ENCODE peak calls at places on chromosomes 7 and 10, in six cellular contexts. N is IMR-90, S is neuronal stem cell, L is H9, K is H1, P is mesenchymal stem cell. T is an unnamed sample.

GRCh38 chr7:85931919-85932318 is 711.8 kb upstream of the GRM3 start:
- DNase-seq in S (no peak), L (no peak), K (no peak), P (no peak), N (no peak), T (no peak)

GRCh38 chr7:140165422-140165821 is 11.4 kb downstream of the KDM7A start:
- DNase-seq in N (peak; percentile 89), L (no peak), P (peak; percentile 65), K (no peak), S (no peak), T (peak; percentile 69)

GRCh38 chr7:16985621-16986020 is 103.8 kb upstream of the AGR3 start:
- DNase-seq in P (no peak), K (no peak), L (no peak), S (no peak), N (no peak), T (no peak)

GRCh38 chr10:124627851-124628675 is 116.1 kb downstream of the FAM53B start:
- DNase-seq in K (no peak), N (no peak), P (no peak), S (no peak), L (no peak), T (no peak)

GRCh38 chr7:158157460-158157859 is 430.2 kb downstream of the PTPRN2 start:
- DNase-seq in P (no peak), K (no peak), L (peak; percentile 14), N (no peak), S (no peak), T (no peak)

GRCh38 chr10:52420656-52421055 is 106.6 kb downstream of the DKK1 start:
- DNase-seq in K (no peak), P (no peak), N (no peak), L (no peak), S (no peak), T (no peak)

GRCh38 chr10:413662-414071 is 275.8 kb downstream of the DIP2C start:
- DNase-seq in K (no peak), L (no peak), N (no peak), P (no peak), S (no peak), T (no peak)

GRCh38 chr7:147296986-147297385 is 1180.4 kb downstream of the CNTNAP2 start:
- DNase-seq in S (no peak), P (no peak), L (no peak), K (no peak), N (no peak), T (no peak)

GRCh38 chr7:30708412-30708811 is 26.2 kb upstream of the CRHR2 start:
- DNase-seq in L (no peak), S (no peak), N (no peak), K (no peak), P (no peak), T (no peak)

GRCh38 chr7:36802459-36802858 is 78.2 kb upstream of the AOAH start:
- DNase-seq in S (no peak), P (no peak), N (no peak), K (no peak), L (no peak), T (no peak)

GRCh38 chr7:131688738-131689661 is 132.6 kb upstream of the PODXL start:
- DNase-seq in N (peak; percentile 49), L (peak; percentile 89), S (peak; percentile 76), P (peak; percentile 60), K (peak; percentile 75), T (peak; percentile 86)

GRCh38 chr7:148847815-148848726 is 36.0 kb downstream of the EZH2 start:
- DNase-seq in S (no peak), L (no peak), P (peak; percentile 28), K (no peak), N (no peak), T (peak; percentile 75)

GRCh38 chr7:155506854-155507337 is 39.5 kb downstream of the CNPY1 start:
- DNase-seq in P (peak; percentile 10), K (no peak), N (peak; percentile 16), L (peak; percentile 61), S (no peak), T (peak; percentile 83)

GRCh38 chr7:151736403-151736909 is 140.5 kb downstream of the PRKAG2 start:
- DNase-seq in L (no peak), P (peak; percentile 99), N (peak; percentile 96), S (peak; percentile 51), K (peak; percentile 44), T (peak; percentile 90)

GRCh38 chr7:142412551-142413193 is 154.8 kb upstream of the PRSS58 start:
- DNase-seq in L (peak; percentile 66), P (peak; percentile 68), N (peak; percentile 73), K (peak; percentile 36), S (peak; percentile 23), T (peak; percentile 91)

GRCh38 chr7:108525327-108525984 is 479 bp downstream of the PNPLA8 start:
- DNase-seq in L (peak; percentile 92), N (peak; percentile 82), K (peak; percentile 69), S (no peak), P (peak; percentile 85), T (peak; percentile 93)

GRCh38 chr7:131108212-131108980 is 219.3 kb upstream of the MKLN1 start:
- DNase-seq in N (peak; percentile 21), K (no peak), S (no peak), L (no peak), P (peak; percentile 57), T (peak; percentile 10)

GRCh38 chr7:158473946-158474345 is 113.7 kb downstream of the PTPRN2 start:
- DNase-seq in K (no peak), S (no peak), N (no peak), P (no peak), L (no peak), T (no peak)

GRCh38 chr10:59878289-59878688 is 28.1 kb downstream of the CCDC6 start:
- DNase-seq in K (no peak), P (no peak), S (no peak), L (no peak), N (no peak), T (no peak)

GRCh38 chr7:31333301-31333700 is 7.2 kb downstream of the NEUROD6 start:
- DNase-seq in P (no peak), K (no peak), L (no peak), N (no peak), S (no peak), T (no peak)

GRCh38 chr10:107915277-107915634 is 750.8 kb upstream of the SORCS1 start:
- DNase-seq in N (no peak), P (peak; percentile 17), K (no peak), S (no peak), L (no peak), T (peak; percentile 20)

GRCh38 chr7:71735961-71736556 is 604.1 kb downstream of the GALNT17 start:
- DNase-seq in S (peak; percentile 82), K (peak; percentile 43), N (peak; percentile 44), L (peak; percentile 80), P (peak; percentile 53), T (peak; percentile 90)

GRCh38 chr10:132869621-132870020 is 72.7 kb downstream of the CFAP46 start:
- DNase-seq in N (no peak), S (no peak), P (no peak), L (peak; percentile 16), K (no peak), T (no peak)

GRCh38 chr10:79185067-79185774 is 116.5 kb downstream of the ZMIZ1 start:
- DNase-seq in L (no peak), N (peak; percentile 41), P (peak; percentile 85), K (no peak), S (no peak), T (peak; percentile 59)
- H3K9ac ChIP-seq in L (no peak overlapping the region), N (no peak overlapping the region), P (peak overlapping the region; percentile 17), K (no peak overlapping the region), S (no peak overlapping the region), T (no peak overlapping the region)

GRCh38 chr10:12067336-12067735 is 1.4 kb upstream of the DHTKD1 start:
- DNase-seq in S (no peak), K (no peak), P (peak; percentile 73), L (no peak), N (peak; percentile 93), T (no peak)

GRCh38 chr10:12063483-12063818 is 5.3 kb upstream of the DHTKD1 start:
- DNase-seq in N (no peak), L (no peak), P (no peak), K (no peak), S (no peak), T (peak; percentile 70)

GRCh38 chr10:12062754-12063482 is 5.8 kb upstream of the DHTKD1 start:
- DNase-seq in P (no peak), L (no peak), K (no peak), N (no peak), S (no peak), T (no peak)

GRCh38 chr10:12073526-12073925 is 4.8 kb downstream of the DHTKD1 start:
- DNase-seq in S (no peak), L (no peak), K (no peak), N (no peak), P (no peak), T (no peak)

DNA sequence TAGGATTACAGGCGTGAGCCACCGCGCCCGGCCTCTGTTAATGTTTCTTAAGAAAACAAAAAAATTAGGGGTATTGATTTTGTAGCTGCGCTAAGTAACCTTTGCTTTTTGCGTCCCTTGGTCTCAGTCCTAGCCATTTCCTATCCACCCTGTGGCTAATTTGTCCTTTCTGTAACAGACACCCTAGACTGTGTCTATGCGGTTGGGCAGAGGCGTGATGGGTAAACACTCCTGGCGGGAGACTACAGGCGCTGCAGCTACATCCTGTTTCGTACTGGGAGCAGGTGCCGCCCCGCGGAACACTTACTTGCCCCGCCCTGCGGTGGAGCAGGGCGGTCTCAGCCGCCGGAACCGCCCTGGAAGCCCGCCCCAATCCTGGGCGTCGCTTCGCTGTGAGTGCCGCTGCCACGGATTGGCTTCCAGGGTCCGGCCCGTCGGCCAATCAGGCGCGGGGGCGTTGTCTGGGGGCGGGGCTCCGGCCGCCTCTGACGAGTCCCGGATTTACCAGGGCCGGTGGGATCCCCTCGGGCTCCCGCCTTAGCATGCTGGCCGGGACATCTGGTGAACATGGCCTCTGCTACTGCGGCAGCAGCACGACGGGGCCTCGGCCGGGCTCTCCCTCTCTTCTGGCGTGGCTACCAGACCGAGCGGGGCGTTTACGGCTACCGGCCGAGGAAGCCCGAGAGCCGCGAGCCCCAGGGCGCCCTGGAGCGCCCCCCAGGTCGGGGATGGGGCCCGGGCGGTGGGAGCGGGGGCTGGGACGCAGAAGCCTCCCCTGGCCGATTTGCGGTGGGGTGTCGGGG is at the start of gene DHTKD1:
- DNase-seq in L (peak; percentile 99), N (peak; percentile 96), S (peak; percentile 94), P (peak; percentile 98), K (peak; percentile 97), T (peak; percentile 99)
- H3K18ac ChIP-seq in L (peak within 1 kb of the TSS; percentile 85), N (peak within 1 kb of the TSS; percentile 44), S (peak within 1 kb of the TSS; percentile 98), P (peak within 1 kb of the TSS; percentile 59), K (peak within 1 kb of the TSS; percentile 83), T (peak within 1 kb of the TSS; percentile 98)

DNA sequence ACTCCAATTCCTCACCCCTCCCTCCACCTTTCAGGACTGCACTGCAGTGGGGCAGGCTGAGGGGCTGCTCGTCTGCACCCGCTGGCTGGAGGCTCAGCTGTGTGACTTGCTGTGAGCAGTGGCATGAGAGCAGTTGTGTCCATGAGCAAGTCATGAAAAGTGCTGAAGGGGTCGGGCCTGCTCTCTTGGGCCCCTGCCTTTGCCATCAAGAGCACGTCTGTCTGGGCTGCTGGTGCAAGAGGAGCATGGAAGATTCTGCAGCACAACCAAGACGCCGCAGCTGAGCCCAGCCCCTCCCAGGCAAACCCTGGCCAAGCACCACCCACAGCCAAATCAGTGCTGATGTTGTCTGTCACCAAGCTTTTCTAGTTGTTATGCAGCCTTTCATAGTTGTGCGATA is 284.3 kb downstream of the TCERG1L start:
- DNase-seq in S (no peak), K (no peak), P (no peak), L (no peak), N (no peak), T (no peak)
- H2BK15ac ChIP-seq in S (no peak overlapping the region), K (no peak overlapping the region), P (no peak overlapping the region), L (no peak overlapping the region), N (no peak overlapping the region), T (no peak overlapping the region)

DNA sequence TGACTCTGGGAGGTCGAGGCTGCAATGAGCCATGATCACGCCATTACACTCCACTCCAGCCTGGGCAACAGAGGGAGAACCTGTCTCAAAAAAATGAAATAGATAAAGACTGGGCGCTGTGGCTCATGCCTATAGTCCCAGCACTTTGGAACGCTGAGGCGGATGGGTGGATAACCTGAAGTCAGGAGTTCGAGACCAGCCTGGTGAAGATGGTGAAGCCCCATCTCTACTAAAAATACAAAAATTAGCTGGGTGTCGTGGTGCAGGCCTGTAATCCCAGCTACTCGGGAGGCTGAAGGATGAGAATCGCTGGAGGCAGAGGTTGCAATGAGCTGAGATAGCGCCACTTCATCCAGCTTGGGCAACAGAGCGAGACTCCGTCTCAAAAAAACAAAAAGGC is 1.1 kb upstream of the DDX21 start:
- DNase-seq in S (no peak), K (no peak), P (no peak), N (no peak), L (no peak), T (no peak)
- H3K9ac ChIP-seq in S (no peak overlapping the region), K (no peak overlapping the region), P (peak overlapping the region; percentile 98), N (no peak overlapping the region), L (no peak overlapping the region), T (peak overlapping the region; percentile 44)

T was measured in mesendoderm.